ENCODE peak calls at places on chromosomes 16 and 17, in nine cellular contexts. K is neural progenitor cell, Z is GM23248, L is OCI-LY7, P is PC-3, E is HCT116, D is MM.1S, N is hepatocyte, V is SK-N-SH. H is an unnamed sample.

GRCh38 chr17:75549246-75550138 is 24.0 kb downstream of the LLGL2 start:
- DNase-seq in K (peak), Z (no peak), L (no peak), P (peak), E (peak), D (no peak), N (peak), V (no peak), H (peak)

GRCh38 chr17:80957461-80957941 is 34.1 kb upstream of the CHMP6 start:
- DNase-seq in K (no peak), Z (no peak), L (no peak), P (no peak), E (no peak), D (no peak), N (no peak), V (no peak), H (no peak)

GRCh38 chr17:64001763-64002529 is 3.8 kb downstream of the PRR29 start:
- DNase-seq in K (peak), Z (no peak), L (no peak), P (no peak), E (no peak), D (no peak), N (no peak), V (peak), H (no peak)

GRCh38 chr17:50681260-50682200 is 26.2 kb downstream of the ANKRD40 start:
- DNase-seq in K (peak), Z (peak), L (no peak), P (peak), E (peak), D (no peak), N (peak), V (peak), H (peak)

GRCh38 chr16:89805136-89805905 is 11.1 kb downstream of the FANCA start:
- DNase-seq in K (no peak), Z (peak), L (no peak), P (no peak), E (no peak), D (no peak), N (no peak), V (no peak), H (no peak)

GRCh38 chr17:80227156-80227555 is 6.9 kb downstream of the SLC26A11 start:
- DNase-seq in K (no peak), Z (no peak), L (no peak), P (no peak), E (no peak), D (no peak), N (no peak), V (no peak), H (no peak)

GRCh38 chr16:76816475-76816874 is 374.5 kb upstream of the MON1B start:
- DNase-seq in K (no peak), Z (no peak), L (no peak), P (peak), E (no peak), D (no peak), N (no peak), V (no peak), H (no peak)

GRCh38 chr16:76784530-76784929 is 406.5 kb upstream of the MON1B start:
- DNase-seq in K (no peak), Z (no peak), L (no peak), P (no peak), E (no peak), D (no peak), N (no peak), V (no peak), H (no peak)

GRCh38 chr17:41026668-41027471 is at the start of gene KRTAP1-5:
- DNase-seq in K (no peak), Z (peak), L (no peak), P (peak), E (no peak), D (no peak), N (no peak), V (no peak), H (no peak)

GRCh38 chr17:7560172-7561027 is 1.3 kb upstream of the SENP3 start:
- DNase-seq in K (peak), Z (peak), L (peak), P (peak), E (no peak), D (peak), N (peak), V (peak), H (peak)

GRCh38 chr16:46747777-46748651 is at the start of gene MYLK3:
- DNase-seq in K (peak), Z (no peak), L (no peak), P (no peak), E (no peak), D (no peak), N (peak), V (no peak), H (peak)

GRCh38 chr16:23423496-23424049 is 29.4 kb downstream of the COG7 start:
- DNase-seq in K (no peak), Z (peak), L (no peak), P (peak), E (peak), D (no peak), N (peak), V (no peak), H (peak)

GRCh38 chr17:29734640-29735039 is 111.9 kb upstream of the CORO6 start:
- DNase-seq in K (no peak), Z (no peak), L (no peak), P (no peak), E (no peak), D (no peak), N (no peak), V (no peak), H (no peak)

GRCh38 chr17:78179372-78179771 is 7.5 kb downstream of the TK1 start:
- DNase-seq in K (no peak), Z (peak), L (no peak), P (peak), E (no peak), D (no peak), N (no peak), V (no peak), H (no peak)

GRCh38 chr17:67289174-67289876 is 44.3 kb upstream of the HELZ start:
- DNase-seq in K (no peak), Z (peak), L (peak), P (no peak), E (no peak), D (no peak), N (peak), V (no peak), H (peak)

GRCh38 chr17:74055508-74056160 is 147.8 kb upstream of the RPL38 start:
- DNase-seq in K (peak), Z (no peak), L (no peak), P (no peak), E (no peak), D (no peak), N (no peak), V (no peak), H (no peak)

GRCh38 chr17:14604920-14605599 is 304.2 kb downstream of the HS3ST3B1 start:
- DNase-seq in K (no peak), Z (no peak), L (peak), P (no peak), E (no peak), D (no peak), N (no peak), V (no peak), H (no peak)

GRCh38 chr16:89918453-89919347 is at the start of gene MC1R:
- DNase-seq in K (peak), Z (peak), L (peak), P (no peak), E (peak), D (peak), N (peak), V (peak), H (peak)

GRCh38 chr16:50300942-50301625 is 34.7 kb downstream of the ADCY7 start:
- DNase-seq in K (no peak), Z (peak), L (no peak), P (no peak), E (no peak), D (no peak), N (no peak), V (peak), H (no peak)

GRCh38 chr16:89132194-89133005 is 38.7 kb downstream of the ACSF3 start:
- DNase-seq in K (no peak), Z (no peak), L (no peak), P (no peak), E (no peak), D (no peak), N (no peak), V (no peak), H (no peak)

GRCh38 chr17:47847341-47848197 is 3.4 kb downstream of the SP6 start:
- DNase-seq in K (peak), Z (peak), L (no peak), P (no peak), E (no peak), D (peak), N (no peak), V (peak), H (peak)

GRCh38 chr16:84455031-84455430 is 49.4 kb downstream of the MEAK7 start:
- DNase-seq in K (no peak), Z (no peak), L (no peak), P (no peak), E (no peak), D (no peak), N (no peak), V (no peak), H (no peak)

GRCh38 chr16:67326472-67327309 is at the start of the genes KCTD19 and LRRC36:
- DNase-seq in K (peak), Z (peak), L (no peak), P (no peak), E (no peak), D (no peak), N (peak), V (peak), H (peak)

GRCh38 chr17:9291912-9292562 is 270.7 kb downstream of the NTN1 start:
- DNase-seq in K (peak), Z (peak), L (peak), P (peak), E (no peak), D (no peak), N (peak), V (peak), H (peak)

GRCh38 chr16:46730126-46730525 is 18.0 kb downstream of the MYLK3 start:
- DNase-seq in K (no peak), Z (no peak), L (no peak), P (no peak), E (no peak), D (no peak), N (no peak), V (no peak), H (no peak)

GRCh38 chr16:67641779-67642708 is 2.9 kb upstream of the CARMIL2 start:
- DNase-seq in K (no peak), Z (peak), L (no peak), P (peak), E (no peak), D (no peak), N (no peak), V (no peak), H (no peak)

GRCh38 chr16:69105501-69106361 is at the start of gene HAS3:
- DNase-seq in K (peak), Z (peak), L (peak), P (peak), E (peak), D (peak), N (peak), V (peak), H (peak)

GRCh38 chr17:10226930-10227695 is 28.7 kb upstream of the GAS7 start:
- DNase-seq in K (peak), Z (peak), L (peak), P (peak), E (peak), D (peak), N (peak), V (peak), H (peak)

GRCh38 chr17:60720763-60721531 is 43.3 kb downstream of the BCAS3 start:
- DNase-seq in K (peak), Z (peak), L (peak), P (peak), E (peak), D (peak), N (peak), V (peak), H (peak)

GRCh38 chr17:54992797-54993639 is 24.5 kb downstream of the STXBP4 start:
- DNase-seq in K (peak), Z (peak), L (peak), P (peak), E (peak), D (peak), N (peak), V (peak), H (peak)

GRCh38 chr16:85347213-85347591 is 234.9 kb upstream of the CIBAR2 start:
- DNase-seq in K (peak), Z (peak), L (no peak), P (no peak), E (no peak), D (no peak), N (peak), V (peak), H (peak)

GRCh38 chr17:56678249-56679144 is 85.0 kb downstream of the NOG start:
- DNase-seq in K (peak), Z (peak), L (no peak), P (no peak), E (no peak), D (no peak), N (peak), V (peak), H (peak)

GRCh38 chr17:42288985-42289862 is 926 bp downstream of the STAT5A start:
- DNase-seq in K (no peak), Z (no peak), L (no peak), P (no peak), E (no peak), D (no peak), N (no peak), V (no peak), H (peak)

GRCh38 chr17:1989135-1989534 is 36.0 kb downstream of the RTN4RL1 start:
- DNase-seq in K (no peak), Z (peak), L (no peak), P (peak), E (peak), D (no peak), N (no peak), V (no peak), H (no peak)
- H3K4me2 ChIP-seq in K (no peak), Z (peak), L (no peak), P (peak), E (peak), D (no peak), N (no peak), V (peak), H (no peak)

DNA sequence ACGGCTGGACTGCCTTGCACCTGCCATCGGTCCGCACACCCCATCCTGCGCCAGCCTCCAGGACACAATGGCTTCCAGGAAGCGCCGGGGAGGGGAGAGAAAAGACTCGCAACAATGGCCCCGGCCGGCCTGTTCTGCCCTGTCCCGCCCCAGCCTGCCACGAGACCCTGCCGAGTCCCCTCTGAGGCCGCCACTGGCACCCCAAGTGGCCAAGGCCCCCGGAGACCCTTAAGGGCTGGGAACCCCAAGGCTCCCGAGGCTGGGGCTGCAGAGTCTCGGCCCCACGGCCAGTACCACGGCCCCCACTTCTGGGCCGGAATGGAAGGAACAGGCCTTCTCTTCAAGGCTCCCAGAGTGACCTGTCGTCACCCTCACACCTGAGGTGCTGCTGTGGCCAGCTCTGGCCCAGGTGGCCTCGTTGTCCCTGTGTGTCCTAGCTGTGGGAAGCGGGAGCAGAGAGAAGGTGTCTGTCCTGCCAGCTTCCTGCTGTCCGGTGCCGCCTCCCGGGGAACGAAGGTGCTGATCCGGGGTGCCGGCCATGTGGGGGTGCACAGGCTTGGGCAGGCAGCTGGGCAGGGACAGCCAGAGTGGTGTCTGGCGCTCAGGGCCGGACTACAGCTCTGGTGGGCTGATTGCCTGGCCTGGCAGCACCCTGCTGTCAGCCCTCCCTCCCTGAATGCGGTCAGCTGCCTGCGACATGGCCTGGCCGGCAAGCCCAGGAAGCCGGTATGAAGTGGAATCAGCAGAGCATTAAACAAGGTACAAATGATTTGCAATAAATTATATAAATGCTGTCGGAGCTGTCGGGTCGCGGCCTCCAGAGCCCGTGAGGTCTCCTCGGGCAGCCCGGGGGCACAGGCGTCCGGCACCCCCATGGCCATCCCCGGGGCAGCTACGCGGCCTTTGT is 8.2 kb upstream of the CACNA1H start:
- DNase-seq in K (peak), Z (no peak), L (no peak), P (no peak), E (no peak), D (no peak), N (no peak), V (no peak), H (no peak)
- TF ChIP-seq EZH2phosphoT487 in K (no peak), Z (no peak), L (no peak), P (no peak), E (no peak), D (no peak), N (no peak), V (no peak), H (no peak)

DNA sequence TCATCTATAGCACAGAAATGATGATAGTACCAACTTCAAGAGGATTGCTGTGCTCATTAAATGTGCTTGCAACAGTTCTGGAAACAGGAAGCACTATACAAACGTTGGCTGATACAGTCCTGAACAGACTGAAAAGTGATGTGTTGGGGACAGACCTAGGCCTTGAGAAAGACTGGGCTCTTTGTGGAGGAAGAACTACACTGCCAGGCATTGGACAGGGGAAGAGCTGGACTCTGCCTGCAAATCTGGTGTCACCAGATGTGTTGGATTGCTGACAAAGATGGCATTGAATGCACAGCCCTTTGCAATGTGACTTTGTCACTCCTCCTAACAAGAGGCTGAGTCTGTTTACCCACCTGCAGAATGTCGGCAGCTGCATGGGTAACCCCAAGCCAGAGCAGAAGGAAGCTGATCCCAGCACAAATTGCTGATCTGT is 12.4 kb upstream of the ST6GALNAC2 start:
- DNase-seq in K (no peak), Z (no peak), L (peak), P (peak), E (no peak), D (no peak), N (no peak), V (no peak), H (no peak)
- H3K4me2 ChIP-seq in K (no peak), Z (no peak), L (no peak), P (no peak), E (no peak), D (no peak), N (no peak), V (no peak), H (no peak)

DNA sequence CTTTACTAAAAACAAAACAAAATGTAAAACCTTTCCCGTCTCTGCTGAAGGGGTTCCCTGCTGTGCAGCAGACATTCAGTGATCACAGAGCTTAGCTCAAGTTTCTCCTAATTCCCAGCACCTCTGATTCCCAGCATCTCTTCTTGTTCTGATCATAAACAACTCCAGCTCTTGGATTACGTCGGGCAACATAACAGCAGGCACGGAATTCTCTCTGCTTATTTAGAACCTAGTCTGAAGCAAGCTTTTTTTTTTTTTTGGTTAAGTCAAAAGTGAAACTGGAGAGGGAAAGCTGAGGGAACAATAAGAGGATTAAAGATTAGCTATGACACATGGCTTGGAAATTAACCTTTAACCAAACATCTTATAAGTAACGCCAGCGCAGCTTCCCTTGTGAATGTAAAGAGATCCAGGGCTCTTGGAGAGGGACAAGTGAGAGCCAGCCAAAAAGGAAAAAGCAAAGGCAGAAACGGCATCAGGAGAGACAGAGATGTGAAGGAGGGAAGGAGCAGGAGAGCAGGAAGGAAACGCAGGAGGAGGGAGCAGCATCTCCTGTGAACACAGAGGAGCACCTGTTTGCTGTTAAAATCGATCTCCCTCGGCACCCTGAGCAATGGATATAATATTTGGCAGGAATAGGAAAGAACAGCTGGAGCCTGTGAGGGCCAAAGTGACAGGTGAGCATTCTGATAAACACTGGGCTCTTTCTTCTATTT is at the start of gene BCO1:
- DNase-seq in K (peak), Z (peak), L (no peak), P (peak), E (no peak), D (no peak), N (peak), V (no peak), H (peak)
- TF ChIP-seq EZH2phosphoT487 in K (peak), Z (no peak), L (no peak), P (no peak), E (no peak), D (no peak), N (no peak), V (no peak), H (no peak)

GRCh38 chr16:72833969-72834368 is 214.0 kb downstream of the ZFHX3 start:
- DNase-seq in K (no peak), Z (no peak), L (no peak), P (no peak), E (no peak), D (no peak), N (no peak), V (no peak), H (no peak)

GRCh38 chr16:72833491-72833890 is 214.4 kb downstream of the ZFHX3 start:
- DNase-seq in K (no peak), Z (no peak), L (no peak), P (no peak), E (no peak), D (no peak), N (no peak), V (no peak), H (no peak)

GRCh38 chr16:72827907-72828306 is 220.0 kb downstream of the ZFHX3 start:
- DNase-seq in K (no peak), Z (no peak), L (no peak), P (no peak), E (no peak), D (no peak), N (peak), V (no peak), H (no peak)

GRCh38 chr16:72832640-72833039 is 215.3 kb downstream of the ZFHX3 start:
- DNase-seq in K (peak), Z (peak), L (peak), P (peak), E (no peak), D (peak), N (peak), V (peak), H (peak)

GRCh38 chr16:72829846-72830620 is 217.9 kb downstream of the ZFHX3 start:
- DNase-seq in K (no peak), Z (peak), L (no peak), P (no peak), E (no peak), D (no peak), N (no peak), V (no peak), H (no peak)
- H3K4me2 ChIP-seq in K (no peak), Z (no peak), L (no peak), P (no peak), E (no peak), D (no peak), N (peak), V (no peak), H (no peak)